ENCODE peak calls at places on chromosomes 4 and X, in seven cellular contexts. M, Q, B, R, V, C and A are unnamed samples.

GRCh38 chrX:95764972-95765451 is 919.6 kb upstream of the DIAPH2 start:
- DNase-seq in M (peak), Q (peak), B (no peak), R (peak), V (no peak), C (no peak), A (no peak)

GRCh38 chr4:39565925-39566630 is 38.8 kb upstream of the UGDH start:
- DNase-seq in M (no peak), Q (no peak), B (no peak), R (no peak), V (no peak), C (no peak), A (no peak)

GRCh38 chrX:30270639-30271038 is 23.7 kb downstream of the MAGEB1 start:
- DNase-seq in M (no peak), Q (no peak), B (no peak), R (no peak), V (no peak), C (no peak), A (no peak)

GRCh38 chr4:3200423-3201090 is 48.4 kb upstream of the MSANTD1 start:
- DNase-seq in M (no peak), Q (no peak), B (no peak), R (no peak), V (no peak), C (no peak), A (no peak)

GRCh38 chr4:185921583-185922555 is 109.9 kb upstream of the SORBS2 start:
- DNase-seq in M (no peak), Q (no peak), B (no peak), R (no peak), V (no peak), C (no peak), A (no peak)

GRCh38 chrX:119015407-119016242 is 41.2 kb downstream of the LONRF3 start:
- DNase-seq in M (no peak), Q (no peak), B (no peak), R (no peak), V (no peak), C (peak), A (no peak)

GRCh38 chr4:8671712-8672290 is 79.2 kb downstream of the CPZ start:
- DNase-seq in M (no peak), Q (no peak), B (no peak), R (no peak), V (no peak), C (no peak), A (no peak)

GRCh38 chr4:141802324-141802723 is 165.9 kb downstream of the IL15 start:
- DNase-seq in M (no peak), Q (no peak), B (no peak), R (no peak), V (no peak), C (no peak), A (no peak)

GRCh38 chr4:11073621-11074051 is 355.1 kb downstream of the HS3ST1 start:
- DNase-seq in M (no peak), Q (no peak), B (no peak), R (no peak), V (no peak), C (no peak), A (no peak)

GRCh38 chrX:74535633-74536141 is 78.7 kb downstream of the RLIM start:
- DNase-seq in M (peak), Q (peak), B (peak), R (peak), V (peak), C (no peak), A (no peak)

GRCh38 chr4:175308236-175308635 is 390.1 kb downstream of the ADAM29 start:
- DNase-seq in M (no peak), Q (no peak), B (no peak), R (no peak), V (no peak), C (no peak), A (no peak)

GRCh38 chr4:19947349-19947748 is 304.4 kb upstream of the SLIT2 start:
- DNase-seq in M (no peak), Q (no peak), B (no peak), R (no peak), V (no peak), C (no peak), A (no peak)

GRCh38 chr4:152773953-152774352 is 5.6 kb downstream of the TIGD4 start:
- DNase-seq in M (no peak), Q (no peak), B (no peak), R (no peak), V (no peak), C (no peak), A (no peak)

GRCh38 chrX:44914532-44915198 is 41.7 kb downstream of the KDM6A start:
- DNase-seq in M (no peak), Q (no peak), B (no peak), R (no peak), V (no peak), C (no peak), A (no peak)

DNA sequence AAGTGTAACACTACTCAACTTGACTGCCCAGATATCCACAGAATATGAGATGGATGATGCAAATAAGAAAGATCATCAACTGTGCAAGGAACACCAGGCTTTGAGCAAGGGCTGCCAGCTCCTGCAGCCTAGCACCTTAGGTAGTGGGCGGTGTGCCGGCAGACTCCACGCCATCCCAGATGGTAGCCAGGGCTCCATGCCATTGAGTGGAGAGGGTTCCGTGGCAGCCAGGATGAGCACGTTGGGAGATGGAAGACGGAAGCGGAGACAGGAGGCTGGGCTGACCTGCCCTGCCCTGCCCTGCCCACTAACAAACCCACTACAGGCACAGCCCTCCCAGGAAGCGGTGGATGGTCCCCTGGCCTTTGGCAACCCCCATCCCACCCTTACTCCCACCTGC is 51.9 kb downstream of the TMPRSS11F start:
- DNase-seq in M (no peak), Q (no peak), B (no peak), R (no peak), V (no peak), C (no peak), A (no peak)
- TF ChIP-seq TAF1 in M (no peak), Q (no peak), B (no peak), R (no peak), V (no peak), C (no peak), A (no peak)

DNA sequence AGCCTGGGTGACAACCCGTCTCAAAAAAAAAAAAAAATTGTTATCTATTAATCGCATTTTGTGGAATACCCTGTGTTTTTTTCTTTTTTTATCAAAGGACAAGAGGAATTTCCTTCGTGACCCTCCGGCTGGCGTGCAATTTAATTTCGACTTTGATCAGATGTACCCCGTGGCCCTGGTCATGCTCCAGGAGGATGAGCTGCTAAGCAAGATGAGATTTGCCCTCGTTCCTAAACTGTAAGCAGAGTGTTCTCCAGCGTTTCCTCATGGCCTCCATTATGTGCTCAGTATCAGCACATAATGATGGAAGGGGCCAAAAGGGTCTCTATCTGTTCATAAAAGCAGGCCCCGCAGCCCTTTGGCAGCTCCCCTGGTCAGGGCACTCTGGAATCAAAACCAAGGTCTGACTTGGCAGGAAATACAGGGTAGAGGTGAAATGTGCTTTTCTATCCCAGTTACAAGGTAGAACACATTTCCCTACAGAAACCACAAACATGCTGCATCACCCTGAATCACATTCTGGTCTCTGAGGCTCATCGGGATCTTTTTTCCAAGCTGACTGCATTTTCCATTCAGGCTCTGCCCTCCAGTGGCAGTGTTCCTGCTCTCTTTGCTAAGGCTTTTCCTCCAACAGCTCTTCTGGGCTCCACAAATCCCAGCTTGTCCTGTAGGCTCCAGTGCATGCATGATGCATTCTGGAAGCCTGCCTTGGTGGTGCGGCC is 24.4 kb downstream of the SYAP1 start:
- DNase-seq in M (no peak), Q (no peak), B (no peak), R (no peak), V (no peak), C (no peak), A (no peak)
- TF ChIP-seq TAF1 in M (no peak), Q (no peak), B (no peak), R (no peak), V (no peak), C (no peak), A (no peak)

GRCh38 chrX:78555401-78555980 is 103.6 kb downstream of the RTL3 start:
- DNase-seq in M (no peak), Q (no peak), B (no peak), R (no peak), V (no peak), C (no peak), A (no peak)
- TF ChIP-seq TAF1 in M (no peak), Q (no peak), B (no peak), R (no peak), V (no peak), C (no peak), A (no peak)

DNA sequence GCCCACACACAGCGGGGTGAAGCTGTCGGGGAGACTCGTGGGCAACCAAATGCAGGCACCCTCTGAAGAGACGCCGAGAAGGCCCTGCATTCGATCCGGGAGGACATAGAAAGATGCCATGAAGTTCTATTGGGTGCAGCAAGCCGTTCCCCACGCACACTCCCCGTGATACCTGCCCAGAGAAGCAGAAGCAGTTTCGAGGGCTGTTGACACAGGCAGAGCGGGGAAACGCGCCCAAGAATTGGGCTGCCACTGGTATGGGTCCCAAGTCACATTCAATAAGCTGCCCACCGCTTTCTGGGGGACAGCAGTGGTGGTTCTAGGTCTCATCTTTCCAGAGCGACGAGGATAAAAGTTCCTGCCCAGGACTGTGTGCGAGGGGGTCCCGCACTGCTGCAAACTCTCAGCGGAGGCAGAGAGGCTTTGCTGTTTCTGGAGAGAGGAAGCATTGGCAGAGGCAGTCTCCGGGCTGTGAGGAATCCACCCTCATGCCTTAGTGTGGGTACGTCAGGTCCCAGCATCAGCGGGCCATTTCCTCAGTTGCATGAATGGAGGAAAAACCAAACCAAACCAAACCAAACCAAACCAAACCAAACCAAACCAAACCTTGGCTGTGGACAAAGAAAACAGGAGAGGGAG is 10.1 kb downstream of the PITX2 start:
- DNase-seq in M (no peak), Q (no peak), B (no peak), R (no peak), V (no peak), C (no peak), A (no peak)
- TF ChIP-seq TAF1 in M (no peak), Q (no peak), B (no peak), R (no peak), V (no peak), C (no peak), A (no peak)

GRCh38 chr4:56742080-56742871 is 61.2 kb upstream of the HOPX start:
- DNase-seq in M (no peak), Q (no peak), B (no peak), R (no peak), V (no peak), C (no peak), A (no peak)
- TF ChIP-seq TAF1 in M (no peak), Q (no peak), B (no peak), R (no peak), V (no peak), C (no peak), A (no peak)

GRCh38 chrX:115616943-115617563 is 56.1 kb downstream of the PLS3 start:
- DNase-seq in M (no peak), Q (peak), B (no peak), R (no peak), V (peak), C (peak), A (peak)
- TF ChIP-seq TAF1 in M (no peak), Q (no peak), B (no peak), R (no peak), V (no peak), C (no peak), A (no peak)

DNA sequence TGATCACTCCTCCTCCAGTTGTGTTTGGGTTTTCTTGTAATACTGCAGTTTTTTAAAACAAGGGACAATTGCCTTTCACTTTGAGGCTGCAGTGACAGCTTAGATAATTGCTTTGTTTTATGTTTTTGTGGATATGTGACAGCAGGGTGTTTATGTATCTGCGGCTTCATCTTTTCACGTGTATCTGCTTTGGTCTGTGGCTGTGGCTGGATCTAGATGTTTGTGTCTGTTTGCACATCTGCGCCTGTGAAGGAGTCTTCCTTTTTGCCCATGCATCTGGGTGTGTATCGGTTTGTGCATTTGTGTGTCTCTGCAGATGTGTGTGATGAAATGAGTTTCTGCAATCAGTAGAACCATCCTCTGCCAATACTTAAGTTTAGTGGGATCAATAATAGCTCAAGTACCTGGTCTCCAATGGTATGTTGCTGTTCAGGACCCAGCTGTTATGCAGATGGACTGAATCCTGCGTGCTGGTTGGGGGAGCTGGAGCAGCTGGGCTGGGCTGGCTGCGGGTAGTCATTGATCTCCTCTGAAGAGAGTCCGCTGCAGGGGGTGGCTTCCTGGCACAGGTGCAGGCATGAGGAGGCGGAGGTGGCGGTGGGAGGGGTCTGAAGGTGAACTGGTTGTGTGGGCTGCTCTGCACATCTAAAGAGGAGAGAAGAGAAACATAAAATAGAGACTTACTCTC is 390.3 kb downstream of the SH2D1A start:
- DNase-seq in M (no peak), Q (no peak), B (no peak), R (peak), V (no peak), C (no peak), A (no peak)
- TF ChIP-seq TAF1 in M (no peak), Q (no peak), B (no peak), R (no peak), V (no peak), C (no peak), A (no peak)